ENCODE peak calls at places on chromosome 19, in eight cellular contexts. E is GM12892, T is right lobe of liver, I is tibial nerve, P is heart left ventricle, L is K562, X is uterus, N is NB4. Y is an unnamed sample.

GRCh38 chr19:12000152-12000981 is 35.1 kb downstream of the ZNF433 start:
- DNase-seq in X (no peak), N (peak), P (no peak), E (no peak), L (no peak), T (no peak), I (no peak), Y (no peak)

GRCh38 chr19:42466521-42467436 is 24.0 kb upstream of the CXCL17 start:
- DNase-seq in T (no peak), P (no peak), E (peak), I (no peak), X (no peak), N (no peak), L (no peak), Y (no peak)

GRCh38 chr19:41978470-41978869 is 15.6 kb downstream of the ATP1A3 start:
- DNase-seq in T (no peak), E (no peak), P (no peak), I (no peak), L (no peak), N (no peak), X (no peak), Y (no peak)

GRCh38 chr19:45391346-45391745 is 13.5 kb downstream of the PPP1R13L start:
- DNase-seq in L (peak), E (peak), X (no peak), I (no peak), P (no peak), T (no peak), N (peak), Y (no peak)

GRCh38 chr19:58009666-58010301 is 7.2 kb upstream of the ZNF606 start:
- DNase-seq in N (no peak), L (peak), I (no peak), E (peak), X (peak), T (peak), P (peak), Y (peak)

GRCh38 chr19:12450817-12451216 is 10.0 kb upstream of the ZNF443 start:
- DNase-seq in P (no peak), T (no peak), X (no peak), L (no peak), N (no peak), E (no peak), I (no peak), Y (no peak)

GRCh38 chr19:51691122-51692064 is 1.7 kb upstream of the SPACA6 start:
- DNase-seq in N (no peak), E (no peak), T (no peak), X (no peak), I (no peak), P (no peak), L (no peak), Y (no peak)

GRCh38 chr19:55451163-55451521 is 8.0 kb upstream of the SHISA7 start:
- DNase-seq in E (no peak), L (peak), X (no peak), N (no peak), P (no peak), I (no peak), T (no peak), Y (no peak)

GRCh38 chr19:53945441-53945840 is 17.3 kb upstream of the CACNG8 start:
- DNase-seq in P (no peak), N (peak), L (peak), T (no peak), I (no peak), E (no peak), X (no peak), Y (no peak)

GRCh38 chr19:3243851-3244700 is 19.6 kb downstream of the CELF5 start:
- DNase-seq in N (peak), X (no peak), E (no peak), P (no peak), I (no peak), T (no peak), L (peak), Y (peak)

GRCh38 chr19:50893047-50893737 is 18.0 kb downstream of the KLK4 start:
- DNase-seq in P (no peak), T (no peak), N (peak), E (no peak), L (peak), X (no peak), I (no peak), Y (no peak)

GRCh38 chr19:3178973-3179738 is 587 bp downstream of the S1PR4 start:
- DNase-seq in E (no peak), T (peak), L (no peak), N (peak), I (no peak), X (no peak), P (peak), Y (peak)

GRCh38 chr19:44585371-44586141 is 27.8 kb upstream of the IGSF23 start:
- DNase-seq in N (peak), P (no peak), I (no peak), T (no peak), X (no peak), L (no peak), E (no peak), Y (no peak)

GRCh38 chr19:38441660-38442348 is 8.3 kb downstream of the RYR1 start:
- DNase-seq in X (no peak), T (no peak), I (no peak), L (peak), P (no peak), N (peak), E (no peak), Y (no peak)

GRCh38 chr19:31308781-31309180 is 40.5 kb downstream of the TSHZ3 start:
- DNase-seq in X (no peak), I (no peak), N (no peak), T (no peak), E (no peak), P (no peak), L (no peak), Y (no peak)

GRCh38 chr19:35757231-35757748 is 461 bp upstream of the HSPB6 start:
- DNase-seq in N (peak), X (peak), I (peak), L (peak), T (peak), P (peak), E (no peak), Y (peak)

GRCh38 chr19:49327878-49328544 is 3.0 kb upstream of the SLC6A16 start:
- DNase-seq in X (no peak), T (no peak), L (peak), I (no peak), P (no peak), N (peak), E (no peak), Y (peak)

GRCh38 chr19:41974652-41975051 is 15.5 kb upstream of the RABAC1 start:
- DNase-seq in T (no peak), I (no peak), X (no peak), N (no peak), P (no peak), E (no peak), L (no peak), Y (no peak)

GRCh38 chr19:55703790-55704215 is 28.8 kb downstream of the EPN1 start:
- DNase-seq in X (no peak), T (no peak), N (peak), P (no peak), I (no peak), L (peak), E (no peak), Y (peak)

GRCh38 chr19:10831980-10832658 is 3.9 kb downstream of the TMED1 start:
- DNase-seq in E (no peak), L (no peak), X (no peak), N (no peak), T (no peak), I (no peak), P (no peak), Y (no peak)

GRCh38 chr19:49749055-49749716 is 13.9 kb downstream of the TSKS start:
- DNase-seq in P (no peak), E (no peak), N (no peak), L (no peak), I (no peak), X (no peak), T (no peak), Y (no peak)

GRCh38 chr19:28437390-28438346 is 775.3 kb downstream of the UQCRFS1 start:
- DNase-seq in T (no peak), L (no peak), P (no peak), E (no peak), I (no peak), N (no peak), X (no peak), Y (no peak)

GRCh38 chr19:3319643-3320353 is 46.6 kb upstream of the NFIC start:
- DNase-seq in I (no peak), E (no peak), T (no peak), L (no peak), P (no peak), N (no peak), X (no peak), Y (no peak)

GRCh38 chr19:35755160-35755549 is 1.7 kb downstream of the HSPB6 start:
- DNase-seq in I (no peak), T (no peak), N (no peak), E (no peak), X (no peak), P (no peak), L (no peak), Y (no peak)

DNA sequence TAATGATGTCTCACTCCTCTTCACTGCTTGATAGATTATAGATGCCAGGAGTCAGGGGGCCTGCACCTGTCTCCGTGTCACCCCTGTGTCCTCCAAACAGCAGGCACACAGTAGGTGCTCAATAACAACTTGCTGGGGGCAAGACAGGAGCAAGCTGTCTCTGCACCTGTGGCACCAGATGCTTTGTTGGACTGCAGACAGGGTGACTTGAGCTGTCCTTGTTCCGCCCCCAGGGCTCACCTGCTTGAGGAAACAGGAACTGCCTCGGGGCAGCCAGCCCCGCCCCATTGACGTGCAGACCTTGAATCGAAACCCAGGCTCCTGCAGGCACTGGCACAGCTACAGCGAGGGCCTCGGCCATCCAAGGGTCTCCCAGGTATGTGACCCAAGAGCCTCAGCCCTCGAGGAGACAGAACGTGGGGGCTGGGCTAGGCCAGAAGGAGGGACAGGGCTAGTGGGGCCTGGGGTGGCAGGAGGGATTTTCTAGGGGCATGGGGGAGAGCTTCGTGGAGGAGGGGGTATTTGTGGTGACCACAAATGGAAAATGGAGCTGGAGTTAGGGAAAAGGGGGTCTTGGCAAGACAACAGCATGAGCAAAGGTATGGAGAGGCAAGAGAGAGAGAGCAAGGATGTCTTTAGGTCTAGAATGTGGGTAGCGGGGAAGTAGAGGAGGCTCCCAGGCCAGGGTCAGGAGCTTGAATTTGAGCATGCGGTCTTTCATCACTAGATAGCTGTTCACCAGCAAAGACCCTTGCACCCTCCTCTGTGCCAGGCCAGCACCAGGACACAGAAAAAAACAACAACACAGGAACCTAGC is at the start of gene HSH2D:
- DNase-seq in P (peak), T (peak), X (no peak), N (peak), L (no peak), I (no peak), E (peak), Y (no peak)
- TF ChIP-seq POLR2A in P (no peak), T (no peak), X (no peak), N (peak), L (no peak), I (no peak), E (peak), Y (no peak)

GRCh38 chr19:19776206-19777008 is 43.5 kb upstream of the ZNF14 start:
- DNase-seq in I (peak), X (peak), N (peak), L (peak), T (peak), E (peak), P (peak), Y (peak)
- TF ChIP-seq POLR2A in I (peak), X (peak), N (peak), L (peak), T (peak), E (peak), P (no peak), Y (peak)

GRCh38 chr19:582497-583197 is 7.0 kb upstream of the HCN2 start:
- DNase-seq in T (peak), N (no peak), P (no peak), E (no peak), I (no peak), X (no peak), L (no peak), Y (no peak)
- TF ChIP-seq POLR2A in T (no peak), N (no peak), P (no peak), E (no peak), I (no peak), X (no peak), L (no peak), Y (no peak)

DNA sequence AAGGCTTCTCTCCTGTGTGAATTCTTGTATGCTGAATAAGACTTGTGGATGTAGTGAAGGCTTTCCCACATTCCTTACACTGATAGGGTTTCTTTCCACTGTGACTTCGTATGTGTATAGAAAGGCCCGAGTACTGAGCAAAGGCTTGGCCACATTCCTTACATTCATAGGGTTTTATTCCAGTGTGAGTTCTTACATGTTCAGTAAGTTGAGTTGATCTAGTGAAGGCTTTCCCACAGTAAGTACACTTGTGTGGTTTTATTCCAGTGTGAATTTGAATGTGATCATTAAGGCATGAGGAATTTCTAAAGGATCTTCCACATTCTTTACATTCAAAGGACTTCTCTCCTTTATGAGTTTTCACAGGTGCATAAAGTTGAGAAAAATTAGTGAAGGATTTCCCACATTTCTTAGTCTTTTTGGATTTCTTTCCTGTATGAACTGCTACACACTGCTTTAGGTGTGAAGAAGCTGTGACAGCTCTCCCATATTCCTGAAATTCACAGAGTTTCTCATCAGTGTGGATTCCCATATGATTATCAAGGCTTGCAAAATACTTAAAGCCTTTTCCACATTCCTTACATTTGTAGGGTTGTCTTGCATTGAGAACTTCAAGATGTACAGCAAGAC is 10.4 kb downstream of the ZNF561 start:
- DNase-seq in T (no peak), P (no peak), L (no peak), X (no peak), I (no peak), N (no peak), E (no peak), Y (no peak)
- TF ChIP-seq POLR2A in T (no peak), P (no peak), L (no peak), X (no peak), I (no peak), N (no peak), E (no peak), Y (no peak)

GRCh38 chr19:1074512-1075283 is 7.7 kb downstream of the ARHGAP45 start:
- DNase-seq in L (peak), X (peak), I (peak), E (peak), P (peak), N (no peak), T (peak), Y (peak)
- TF ChIP-seq POLR2A in L (no peak), X (no peak), I (no peak), E (no peak), P (no peak), N (no peak), T (no peak), Y (no peak)

DNA sequence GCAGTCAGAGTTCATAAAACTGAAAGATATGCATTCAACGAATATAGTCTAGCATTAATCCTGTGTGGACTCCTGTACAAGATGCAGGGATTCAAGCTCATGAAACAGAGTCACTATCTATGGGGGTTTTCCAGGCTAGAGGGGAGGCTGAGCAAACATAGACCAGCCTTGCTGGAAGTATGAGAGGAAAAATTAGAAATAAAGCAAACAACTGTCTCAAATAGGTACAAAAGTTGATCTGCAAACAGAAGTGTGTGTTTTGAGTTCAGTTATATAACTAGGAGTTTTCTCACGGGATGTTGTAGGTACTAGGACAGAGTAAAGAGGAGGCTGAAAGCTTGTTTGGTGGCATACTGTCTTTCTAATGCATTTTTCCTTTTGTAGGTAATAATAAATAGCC is 8.5 kb upstream of the LGALS14 start:
- DNase-seq in T (no peak), I (no peak), E (no peak), X (no peak), P (no peak), N (no peak), L (no peak), Y (no peak)
- TF ChIP-seq POLR2A in T (no peak), I (no peak), E (no peak), X (no peak), P (no peak), N (no peak), L (no peak), Y (no peak)

GRCh38 chr19:4324228-4324627 is 14.4 kb downstream of the STAP2 start:
- DNase-seq in P (no peak), E (no peak), I (no peak), N (no peak), X (no peak), L (no peak), T (no peak), Y (no peak)

GRCh38 chr19:4326215-4326836 is 12.3 kb downstream of the STAP2 start:
- DNase-seq in X (no peak), P (no peak), I (no peak), L (no peak), N (no peak), E (no peak), T (no peak), Y (no peak)

GRCh38 chr19:4320419-4320818 is 16.0 kb downstream of the FSD1 start:
- DNase-seq in L (no peak), I (no peak), T (no peak), E (no peak), P (no peak), N (no peak), X (no peak), Y (no peak)

GRCh38 chr19:4323692-4324091 is 14.9 kb downstream of the STAP2 start:
- DNase-seq in I (no peak), L (no peak), P (no peak), E (no peak), X (no peak), T (no peak), N (no peak), Y (no peak)

DNA sequence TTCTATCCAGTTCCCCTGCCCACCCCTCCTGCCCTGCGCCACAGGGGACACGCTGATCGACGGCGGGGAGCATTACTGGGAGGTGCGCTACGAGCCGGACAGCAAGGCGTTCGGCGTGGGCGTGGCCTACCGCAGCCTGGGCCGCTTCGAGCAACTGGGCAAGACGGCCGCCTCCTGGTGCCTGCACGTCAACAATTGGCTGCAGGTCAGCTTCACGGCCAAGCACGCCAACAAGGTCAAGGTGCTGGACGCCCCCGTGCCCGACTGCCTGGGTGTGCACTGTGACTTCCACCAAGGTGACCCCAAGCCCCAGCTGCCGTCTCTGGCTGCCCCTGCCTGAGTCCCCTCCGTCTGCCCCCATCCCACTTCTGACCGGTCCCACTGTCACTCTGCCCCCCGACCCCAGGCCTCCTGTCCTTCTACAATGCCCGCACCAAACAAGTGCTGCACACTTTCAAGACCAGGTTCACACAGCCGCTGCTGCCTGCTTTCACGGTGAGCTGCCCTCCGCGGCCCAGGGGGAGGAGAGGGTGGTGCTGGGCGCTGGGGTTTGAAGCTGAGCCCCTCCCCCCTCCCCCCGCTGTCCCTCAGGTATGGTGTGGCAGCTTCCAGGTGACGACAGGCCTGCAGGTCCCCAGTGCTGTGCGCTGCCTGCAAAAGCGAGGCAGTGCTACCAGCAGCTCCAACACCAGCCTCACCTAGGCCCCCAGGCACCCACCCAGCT is 15.5 kb downstream of the STAP2 start:
- DNase-seq in N (no peak), T (peak), P (no peak), L (no peak), I (no peak), E (no peak), X (no peak), Y (no peak)
- TF ChIP-seq POLR2A in N (no peak), T (no peak), P (no peak), L (no peak), I (no peak), E (no peak), X (no peak), Y (no peak)

DNA sequence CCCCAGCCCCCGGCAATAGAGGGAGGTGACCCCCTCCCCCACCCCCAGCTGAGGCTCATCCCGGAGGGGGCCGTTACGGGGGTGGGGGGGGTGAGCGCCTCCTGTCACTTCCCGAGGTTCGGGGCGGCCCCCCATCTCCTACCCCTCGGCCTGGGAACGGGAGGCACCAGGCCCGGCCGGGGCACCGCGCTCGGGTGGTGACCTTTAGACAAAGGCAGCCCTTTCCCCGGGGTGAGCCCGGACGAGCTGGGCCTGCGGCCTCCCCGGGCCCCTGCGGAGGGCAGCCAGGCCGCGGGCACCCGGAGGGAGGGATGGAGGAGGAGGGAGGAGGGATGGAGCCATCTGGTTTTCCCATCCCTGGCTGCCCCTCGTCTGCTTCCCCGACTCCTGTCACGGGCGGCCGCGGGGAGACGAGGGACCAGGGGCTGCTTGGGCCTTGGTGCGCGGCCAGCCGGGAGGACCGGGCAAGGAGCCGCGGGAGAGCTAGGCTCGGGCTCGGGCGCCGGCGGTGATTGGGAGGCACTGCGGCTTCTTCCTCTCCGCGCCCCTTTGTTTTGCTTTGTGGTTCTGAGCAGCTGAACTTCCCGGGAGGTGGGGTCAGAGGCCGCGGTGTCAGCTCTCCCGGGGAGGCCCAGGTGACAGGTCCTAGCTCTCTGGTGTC is 1.1 kb downstream of the BICRA start:
- DNase-seq in I (no peak), E (no peak), L (peak), P (peak), N (peak), X (peak), T (peak), Y (peak)
- TF ChIP-seq POLR2A in I (no peak), E (no peak), L (no peak), P (no peak), N (no peak), X (no peak), T (peak), Y (no peak)

GRCh38 chr19:18000981-18001836 is 6.8 kb upstream of the ARRDC2 start:
- DNase-seq in T (peak), P (peak), L (peak), X (peak), E (peak), N (peak), I (peak), Y (peak)
- TF ChIP-seq POLR2A in T (peak), P (peak), L (peak), X (peak), E (peak), N (peak), I (peak), Y (peak)

Y was measured in erythroblast.